ENCODE peak calls at places on chromosomes 2 and 18, in seven cellular contexts. Y, D, V, Q, J, M and T are unnamed samples.

GRCh38 chr18:78006805-78007204 is 757.2 kb downstream of the GALR1 start:
- DNase-seq in Y (no peak), D (no peak), V (no peak), Q (no peak), J (no peak), M (no peak), T (no peak)

GRCh38 chr2:23400703-23401102 is 15.7 kb downstream of the KLHL29 start:
- DNase-seq in Y (no peak), D (no peak), V (no peak), Q (no peak), J (no peak), M (no peak), T (no peak)

GRCh38 chr2:101864426-101864825 is 127.3 kb upstream of the IL1R2 start:
- DNase-seq in Y (no peak), D (no peak), V (no peak), Q (no peak), J (no peak), M (no peak), T (no peak)

GRCh38 chr2:1952582-1952981 is 208.3 kb upstream of the PXDN start:
- DNase-seq in Y (no peak), D (no peak), V (no peak), Q (no peak), J (no peak), M (no peak), T (no peak)

GRCh38 chr18:58977223-58977622 is 112.5 kb downstream of the ZNF532 start:
- DNase-seq in Y (no peak), D (no peak), V (peak; percentile 60), Q (no peak), J (no peak), M (no peak), T (no peak)

GRCh38 chr18:36255072-36255708 is 42.3 kb upstream of the FHOD3 start:
- DNase-seq in Y (no peak), D (no peak), V (no peak), Q (no peak), J (no peak), M (no peak), T (no peak)

GRCh38 chr2:236107536-236107935 is 60.6 kb downstream of the GBX2 start:
- DNase-seq in Y (no peak), D (no peak), V (no peak), Q (no peak), J (no peak), M (no peak), T (no peak)

GRCh38 chr2:35591886-35592285 is 763.7 kb upstream of the CRIM1 start:
- DNase-seq in Y (no peak), D (peak; percentile 56), V (no peak), Q (no peak), J (no peak), M (no peak), T (no peak)

GRCh38 chr2:138239902-138240595 is 261.5 kb upstream of the SPOPL start:
- DNase-seq in Y (no peak), D (no peak), V (peak; percentile 58), Q (no peak), J (no peak), M (no peak), T (no peak)

GRCh38 chr18:36436387-36436786 is 138.9 kb downstream of the FHOD3 start:
- DNase-seq in Y (no peak), D (no peak), V (no peak), Q (no peak), J (no peak), M (no peak), T (no peak)

GRCh38 chr2:194087569-194087968 is 1569.5 kb upstream of the SLC39A10 start:
- DNase-seq in Y (no peak), D (no peak), V (peak; percentile 28), Q (no peak), J (no peak), M (no peak), T (no peak)

GRCh38 chr2:79084495-79085135 is 3.2 kb downstream of the REG1B start:
- DNase-seq in Y (no peak), D (no peak), V (no peak), Q (peak; percentile 31), J (no peak), M (no peak), T (no peak)

GRCh38 chr2:196925768-196926561 is 542 bp downstream of the PGAP1 start:
- DNase-seq in Y (peak; percentile 46), D (peak; percentile 49), V (peak; percentile 24), Q (peak; percentile 29), J (no peak), M (no peak), T (peak; percentile 10)

GRCh38 chr2:189601043-189601442 is 20.5 kb upstream of the SLC40A1 start:
- DNase-seq in Y (no peak), D (peak; percentile 26), V (peak; percentile 81), Q (no peak), J (no peak), M (no peak), T (no peak)

GRCh38 chr18:23207191-23207955 is 72.1 kb downstream of the CABLES1 start:
- DNase-seq in Y (no peak), D (peak; percentile 28), V (peak; percentile 30), Q (no peak), J (no peak), M (no peak), T (no peak)